ENCODE peak calls at places on chromosome X, in six cellular contexts. One of them, this sample, is unnamed.

GRCh38 chrX:149491812-149492211 is 13.3 kb downstream of the IDS start:
- DNase-seq in breast epithelium: no peak
- DNase-seq in tibial nerve: no peak
- DNase-seq in suprapubic skin: no peak
- DNase-seq in ovary: no peak
- DNase-seq in sigmoid colon: no peak
- DNase-seq in this sample: no peak

GRCh38 chrX:48800574-48801280 is 1.1 kb upstream of the HDAC6 start:
- DNase-seq in breast epithelium: no peak
- DNase-seq in tibial nerve: no peak
- DNase-seq in suprapubic skin: no peak
- DNase-seq in ovary: no peak
- DNase-seq in sigmoid colon: no peak
- DNase-seq in this sample: peak; percentile 69

GRCh38 chrX:39946822-39947221 is 150.9 kb downstream of the BCOR start:
- DNase-seq in breast epithelium: no peak
- DNase-seq in tibial nerve: no peak
- DNase-seq in suprapubic skin: no peak
- DNase-seq in ovary: no peak
- DNase-seq in sigmoid colon: no peak
- DNase-seq in this sample: no peak

GRCh38 chrX:15416133-15416993 is 32.1 kb upstream of the VEGFD start:
- DNase-seq in breast epithelium: no peak
- DNase-seq in tibial nerve: no peak
- DNase-seq in suprapubic skin: no peak
- DNase-seq in ovary: no peak
- DNase-seq in sigmoid colon: no peak
- DNase-seq in this sample: no peak

GRCh38 chrX:143669395-143669794 is 33.5 kb upstream of the SLITRK4 start:
- DNase-seq in breast epithelium: no peak
- DNase-seq in tibial nerve: no peak
- DNase-seq in suprapubic skin: no peak
- DNase-seq in ovary: no peak
- DNase-seq in sigmoid colon: no peak
- DNase-seq in this sample: no peak

GRCh38 chrX:155857561-155857960 is 23.6 kb upstream of the VAMP7 start:
- DNase-seq in breast epithelium: no peak
- DNase-seq in tibial nerve: no peak
- DNase-seq in suprapubic skin: no peak
- DNase-seq in ovary: no peak
- DNase-seq in sigmoid colon: no peak
- DNase-seq in this sample: no peak

GRCh38 chrX:30253257-30253656 is 6.3 kb downstream of the MAGEB1 start:
- DNase-seq in breast epithelium: no peak
- DNase-seq in tibial nerve: no peak
- DNase-seq in suprapubic skin: no peak
- DNase-seq in ovary: no peak
- DNase-seq in sigmoid colon: no peak
- DNase-seq in this sample: no peak

GRCh38 chrX:15808254-15808653 is 18.0 kb downstream of the ZRSR2 start:
- DNase-seq in breast epithelium: no peak
- DNase-seq in tibial nerve: no peak
- DNase-seq in suprapubic skin: no peak
- DNase-seq in ovary: no peak
- DNase-seq in sigmoid colon: no peak
- DNase-seq in this sample: no peak

GRCh38 chrX:2846992-2847391 is 18.3 kb downstream of the GYG2 start:
- DNase-seq in breast epithelium: no peak
- DNase-seq in tibial nerve: no peak
- DNase-seq in suprapubic skin: no peak
- DNase-seq in ovary: no peak
- DNase-seq in sigmoid colon: no peak
- DNase-seq in this sample: no peak

GRCh38 chrX:10507876-10508275 is 112.5 kb downstream of the MID1 start:
- DNase-seq in breast epithelium: no peak
- DNase-seq in tibial nerve: no peak
- DNase-seq in suprapubic skin: no peak
- DNase-seq in ovary: no peak
- DNase-seq in sigmoid colon: no peak
- DNase-seq in this sample: no peak

GRCh38 chrX:68018248-68019203 is 414.8 kb downstream of the OPHN1 start:
- DNase-seq in breast epithelium: no peak
- DNase-seq in tibial nerve: no peak
- DNase-seq in suprapubic skin: no peak
- DNase-seq in ovary: no peak
- DNase-seq in sigmoid colon: no peak
- DNase-seq in this sample: no peak

GRCh38 chrX:129719931-129720520 is 18.8 kb upstream of the XPNPEP2 start:
- DNase-seq in breast epithelium: no peak
- DNase-seq in tibial nerve: no peak
- DNase-seq in suprapubic skin: no peak
- DNase-seq in ovary: no peak
- DNase-seq in sigmoid colon: no peak
- DNase-seq in this sample: peak; percentile 56

GRCh38 chrX:82230013-82230412 is 1028.1 kb downstream of the SH3BGRL start:
- DNase-seq in breast epithelium: no peak
- DNase-seq in tibial nerve: no peak
- DNase-seq in suprapubic skin: no peak
- DNase-seq in ovary: no peak
- DNase-seq in sigmoid colon: no peak
- DNase-seq in this sample: no peak

GRCh38 chrX:122625821-122626220 is 558.3 kb upstream of the GRIA3 start:
- DNase-seq in breast epithelium: no peak
- DNase-seq in tibial nerve: no peak
- DNase-seq in suprapubic skin: no peak
- DNase-seq in ovary: no peak
- DNase-seq in sigmoid colon: no peak
- DNase-seq in this sample: no peak

GRCh38 chrX:136126892-136127406 is 20.4 kb upstream of the FHL1 start:
- DNase-seq in breast epithelium: no peak
- DNase-seq in tibial nerve: no peak
- DNase-seq in suprapubic skin: no peak
- DNase-seq in ovary: no peak
- DNase-seq in sigmoid colon: no peak
- DNase-seq in this sample: no peak

GRCh38 chrX:124086411-124086810 is 124.9 kb downstream of the STAG2 start:
- DNase-seq in breast epithelium: no peak
- DNase-seq in tibial nerve: no peak
- DNase-seq in suprapubic skin: no peak
- DNase-seq in ovary: no peak
- DNase-seq in sigmoid colon: no peak
- DNase-seq in this sample: no peak

GRCh38 chrX:9207142-9207541 is 173.2 kb upstream of the FAM9B start:
- DNase-seq in breast epithelium: no peak
- DNase-seq in tibial nerve: no peak
- DNase-seq in suprapubic skin: no peak
- DNase-seq in ovary: peak; percentile 45
- DNase-seq in sigmoid colon: no peak
- DNase-seq in this sample: no peak

GRCh38 chrX:45240334-45240733 is 39.7 kb upstream of the DIPK2B start:
- DNase-seq in breast epithelium: no peak
- DNase-seq in tibial nerve: no peak
- DNase-seq in suprapubic skin: no peak
- DNase-seq in ovary: no peak
- DNase-seq in sigmoid colon: no peak
- DNase-seq in this sample: no peak

GRCh38 chrX:144730486-144730885 is 516.8 kb upstream of the SPANXN1 start:
- DNase-seq in breast epithelium: no peak
- DNase-seq in tibial nerve: no peak
- DNase-seq in suprapubic skin: no peak
- DNase-seq in ovary: no peak
- DNase-seq in sigmoid colon: no peak
- DNase-seq in this sample: no peak
- TF ChIP-seq POLR2A in breast epithelium: no peak
- TF ChIP-seq POLR2A in tibial nerve: no peak
- TF ChIP-seq POLR2A in suprapubic skin: no peak
- TF ChIP-seq POLR2A in ovary: no peak
- TF ChIP-seq POLR2A in sigmoid colon: no peak
- TF ChIP-seq POLR2A in this sample: no peak

GRCh38 chrX:19514791-19515614 is at the start of gene MAP3K15:
- DNase-seq in breast epithelium: no peak
- DNase-seq in tibial nerve: no peak
- DNase-seq in suprapubic skin: no peak
- DNase-seq in ovary: peak; percentile 33
- DNase-seq in sigmoid colon: no peak
- DNase-seq in this sample: no peak

GRCh38 chrX:19512961-19513360 is 2.3 kb downstream of the MAP3K15 start:
- DNase-seq in breast epithelium: no peak
- DNase-seq in tibial nerve: no peak
- DNase-seq in suprapubic skin: no peak
- DNase-seq in ovary: no peak
- DNase-seq in sigmoid colon: no peak
- DNase-seq in this sample: peak; percentile 21

GRCh38 chrX:19515615-19516105 is 352 bp upstream of the MAP3K15 start:
- DNase-seq in breast epithelium: no peak
- DNase-seq in tibial nerve: no peak
- DNase-seq in suprapubic skin: no peak
- DNase-seq in ovary: no peak
- DNase-seq in sigmoid colon: no peak
- DNase-seq in this sample: peak; percentile 63

GRCh38 chrX:19513383-19513782 is 1.9 kb downstream of the MAP3K15 start:
- DNase-seq in breast epithelium: no peak
- DNase-seq in tibial nerve: no peak
- DNase-seq in suprapubic skin: no peak
- DNase-seq in ovary: peak; percentile 16
- DNase-seq in sigmoid colon: no peak
- DNase-seq in this sample: peak; percentile 78

GRCh38 chrX:19517965-19518364 is 2.7 kb upstream of the MAP3K15 start:
- DNase-seq in breast epithelium: no peak
- DNase-seq in tibial nerve: no peak
- DNase-seq in suprapubic skin: no peak
- DNase-seq in ovary: no peak
- DNase-seq in sigmoid colon: no peak
- DNase-seq in this sample: peak; percentile 7
- TF ChIP-seq CTCF in breast epithelium: no peak
- TF ChIP-seq CTCF in tibial nerve: no peak
- TF ChIP-seq CTCF in suprapubic skin: no peak
- TF ChIP-seq CTCF in ovary: no peak
- TF ChIP-seq CTCF in sigmoid colon: no peak
- TF ChIP-seq CTCF in this sample: no peak

GRCh38 chrX:119190251-119190651 is 45.8 kb upstream of the PGRMC1 start:
- DNase-seq in breast epithelium: no peak
- DNase-seq in tibial nerve: peak; percentile 5
- DNase-seq in suprapubic skin: no peak
- DNase-seq in ovary: peak; percentile 10
- DNase-seq in sigmoid colon: no peak
- DNase-seq in this sample: no peak

GRCh38 chrX:119189586-119189985 is 46.5 kb upstream of the PGRMC1 start:
- DNase-seq in breast epithelium: no peak
- DNase-seq in tibial nerve: peak; percentile 35
- DNase-seq in suprapubic skin: peak; percentile 63
- DNase-seq in ovary: peak; percentile 10
- DNase-seq in sigmoid colon: peak; percentile 81
- DNase-seq in this sample: peak; percentile 24

GRCh38 chrX:119187298-119187697 is 48.8 kb upstream of the PGRMC1 start:
- DNase-seq in breast epithelium: no peak
- DNase-seq in tibial nerve: no peak
- DNase-seq in suprapubic skin: no peak
- DNase-seq in ovary: no peak
- DNase-seq in sigmoid colon: no peak
- DNase-seq in this sample: no peak

GRCh38 chrX:119190736-119191282 is 45.3 kb upstream of the PGRMC1 start:
- DNase-seq in breast epithelium: no peak
- DNase-seq in tibial nerve: peak; percentile 24
- DNase-seq in suprapubic skin: no peak
- DNase-seq in ovary: peak; percentile 16
- DNase-seq in sigmoid colon: no peak
- DNase-seq in this sample: no peak

GRCh38 chrX:119189115-119189514 is 47.0 kb upstream of the PGRMC1 start:
- DNase-seq in breast epithelium: no peak
- DNase-seq in tibial nerve: no peak
- DNase-seq in suprapubic skin: no peak
- DNase-seq in ovary: no peak
- DNase-seq in sigmoid colon: no peak
- DNase-seq in this sample: no peak
- H3K4me3 ChIP-seq in breast epithelium: no peak overlapping the region
- H3K4me3 ChIP-seq in tibial nerve: no peak overlapping the region
- H3K4me3 ChIP-seq in suprapubic skin: no peak overlapping the region
- H3K4me3 ChIP-seq in ovary: no peak overlapping the region
- H3K4me3 ChIP-seq in sigmoid colon: no peak overlapping the region
- H3K4me3 ChIP-seq in this sample: no peak overlapping the region

DNA sequence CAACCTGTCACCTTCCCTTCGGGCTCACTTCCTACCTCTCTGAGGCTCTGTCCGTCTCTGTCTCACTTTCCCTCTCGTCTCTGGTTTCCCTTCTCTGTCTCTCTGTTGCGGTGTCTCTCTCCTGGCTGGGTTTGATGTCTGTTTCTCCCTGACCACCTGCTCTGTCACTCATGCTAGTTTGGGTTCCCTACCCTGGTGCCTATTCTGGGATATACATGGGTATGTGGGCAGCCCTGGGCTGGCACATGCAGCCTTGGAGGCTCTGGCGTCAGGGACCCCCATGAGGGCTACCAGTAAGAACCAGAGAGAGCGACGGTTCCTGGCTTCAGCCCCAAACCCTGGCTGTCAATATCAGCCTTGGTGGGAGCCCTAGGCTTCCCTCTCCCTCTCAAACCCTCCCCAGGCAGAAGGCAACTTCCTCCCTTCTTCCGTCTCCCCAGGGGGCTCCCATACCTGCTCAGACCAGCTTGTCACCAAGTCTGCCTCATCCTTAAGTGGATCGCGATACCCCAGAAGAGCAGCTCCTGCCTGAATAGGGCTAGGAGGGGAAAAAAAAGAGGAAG is 314 bp downstream of the DNASE1L1 start:
- DNase-seq in breast epithelium: no peak
- DNase-seq in tibial nerve: no peak
- DNase-seq in suprapubic skin: no peak
- DNase-seq in ovary: no peak
- DNase-seq in sigmoid colon: no peak
- DNase-seq in this sample: no peak
- TF ChIP-seq POLR2A in breast epithelium: no peak
- TF ChIP-seq POLR2A in tibial nerve: no peak
- TF ChIP-seq POLR2A in suprapubic skin: no peak
- TF ChIP-seq POLR2A in ovary: no peak
- TF ChIP-seq POLR2A in sigmoid colon: no peak
- TF ChIP-seq POLR2A in this sample: no peak

DNA sequence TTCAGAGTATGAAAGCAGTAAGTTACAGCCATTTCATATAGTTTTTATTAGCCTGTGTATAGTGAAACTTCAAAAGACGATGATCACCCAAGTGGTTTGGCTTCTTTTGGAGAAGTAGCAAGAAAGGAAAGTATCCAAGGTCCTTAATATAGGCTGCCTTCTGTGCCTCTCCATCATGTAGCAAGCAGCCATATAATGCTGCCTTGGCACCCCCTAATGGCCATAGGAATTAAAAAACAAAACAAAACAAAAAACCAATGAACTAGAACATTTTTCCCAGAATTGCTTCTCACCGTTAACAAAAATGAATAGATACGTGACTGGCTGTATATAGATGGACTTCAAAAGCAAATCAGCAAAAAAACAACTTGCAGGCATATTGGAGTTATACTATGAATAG is 18.9 kb downstream of the LAMP2 start:
- DNase-seq in breast epithelium: no peak
- DNase-seq in tibial nerve: no peak
- DNase-seq in suprapubic skin: no peak
- DNase-seq in ovary: no peak
- DNase-seq in sigmoid colon: no peak
- DNase-seq in this sample: no peak
- TF ChIP-seq CTCF in breast epithelium: no peak
- TF ChIP-seq CTCF in tibial nerve: peak; percentile 31
- TF ChIP-seq CTCF in suprapubic skin: no peak
- TF ChIP-seq CTCF in ovary: no peak
- TF ChIP-seq CTCF in sigmoid colon: no peak
- TF ChIP-seq CTCF in this sample: no peak